ENCODE peak calls at places on chromosomes 16 and 17, in seven cellular contexts. O, G, M, P, H, Y and N are unnamed samples.

GRCh38 chr16:21656795-21657768 is 4.7 kb upstream of the IGSF6 start:
- DNase-seq in O (peak), G (peak), M (peak), P (peak), H (peak), Y (peak), N (peak)

GRCh38 chr16:88686062-88686438 is 257 bp downstream of the SNAI3 start:
- DNase-seq in O (no peak), G (no peak), M (no peak), P (no peak), H (no peak), Y (no peak), N (no peak)

GRCh38 chr17:64778367-64779290 is 116.5 kb upstream of the SMURF2 start:
- DNase-seq in O (no peak), G (no peak), M (no peak), P (no peak), H (no peak), Y (no peak), N (no peak)

GRCh38 chr17:37764383-37764782 is 19.5 kb upstream of the HNF1B start:
- DNase-seq in O (no peak), G (no peak), M (no peak), P (no peak), H (no peak), Y (no peak), N (no peak)

GRCh38 chr16:30570621-30571443 is 682 bp downstream of the ZNF688 start:
- DNase-seq in O (no peak), G (no peak), M (no peak), P (peak), H (peak), Y (no peak), N (no peak)

GRCh38 chr17:38917259-38917658 is 8.2 kb upstream of the LASP1NB start:
- DNase-seq in O (no peak), G (no peak), M (no peak), P (no peak), H (no peak), Y (no peak), N (no peak)

GRCh38 chr16:88810868-88811599 is 694 bp downstream of the APRT start:
- DNase-seq in O (no peak), G (peak), M (peak), P (peak), H (peak), Y (peak), N (peak)

GRCh38 chr17:36151891-36152638 is 24.4 kb downstream of the TBC1D3B start:
- DNase-seq in O (no peak), G (no peak), M (no peak), P (no peak), H (no peak), Y (no peak), N (no peak)

GRCh38 chr17:39359994-39360393 is 41.4 kb downstream of the FBXL20 start:
- DNase-seq in O (no peak), G (no peak), M (no peak), P (no peak), H (no peak), Y (no peak), N (no peak)

GRCh38 chr16:28822520-28823290 is at the start of gene ATXN2L:
- DNase-seq in O (peak), G (peak), M (peak), P (peak), H (peak), Y (peak), N (peak)

GRCh38 chr17:10429416-10430045 is 7.8 kb upstream of the MYH8 start:
- DNase-seq in O (no peak), G (no peak), M (no peak), P (no peak), H (no peak), Y (no peak), N (no peak)

GRCh38 chr17:980406-981291 is 1.1 kb upstream of the NXN start:
- DNase-seq in O (peak), G (peak), M (peak), P (peak), H (peak), Y (peak), N (peak)

GRCh38 chr17:80201446-80201845 is 18.7 kb downstream of the SGSH start:
- DNase-seq in O (no peak), G (no peak), M (no peak), P (no peak), H (no peak), Y (no peak), N (no peak)

GRCh38 chr17:76659928-76660614 is 16.5 kb upstream of the ST6GALNAC1 start:
- DNase-seq in O (no peak), G (no peak), M (no peak), P (no peak), H (peak), Y (no peak), N (peak)

GRCh38 chr17:50687200-50688066 is 20.3 kb downstream of the ANKRD40 start:
- DNase-seq in O (no peak), G (no peak), M (no peak), P (no peak), H (peak), Y (peak), N (no peak)

GRCh38 chr16:69166946-69167930 is 19.7 kb upstream of the SNTB2 start:
- DNase-seq in O (no peak), G (no peak), M (no peak), P (peak), H (no peak), Y (no peak), N (no peak)

GRCh38 chr16:87790278-87791023 is 24.7 kb upstream of the KLHDC4 start:
- DNase-seq in O (no peak), G (peak), M (no peak), P (no peak), H (peak), Y (no peak), N (no peak)

GRCh38 chr17:8159459-8160223 is 3.1 kb downstream of the VAMP2 start:
- DNase-seq in O (no peak), G (no peak), M (no peak), P (no peak), H (no peak), Y (no peak), N (no peak)

GRCh38 chr17:65749479-65749878 is 188.0 kb upstream of the AXIN2 start:
- DNase-seq in O (no peak), G (no peak), M (peak), P (no peak), H (no peak), Y (peak), N (no peak)

GRCh38 chr17:57085448-57086068 is 512 bp downstream of the AKAP1 start:
- DNase-seq in O (no peak), G (peak), M (no peak), P (peak), H (peak), Y (peak), N (peak)

GRCh38 chr17:41957058-41957868 is 9.3 kb upstream of the CNP start:
- DNase-seq in O (no peak), G (no peak), M (no peak), P (peak), H (no peak), Y (peak), N (peak)

GRCh38 chr17:70454908-70455307 is 285.6 kb downstream of the KCNJ2 start:
- DNase-seq in O (no peak), G (no peak), M (no peak), P (no peak), H (no peak), Y (no peak), N (no peak)
- H3K4me3 ChIP-seq in O (no peak), G (no peak), M (no peak), P (no peak), H (no peak), Y (no peak), N (no peak)

GRCh38 chr16:67432491-67432890 is 1.6 kb downstream of the HSD11B2 start:
- DNase-seq in O (no peak), G (no peak), M (no peak), P (no peak), H (no peak), Y (no peak), N (no peak)

GRCh38 chr16:67431805-67432476 is 1.0 kb downstream of the HSD11B2 start:
- DNase-seq in O (no peak), G (no peak), M (no peak), P (no peak), H (peak), Y (no peak), N (no peak)

GRCh38 chr16:67430504-67431076 is 331 bp upstream of the HSD11B2 start:
- DNase-seq in O (no peak), G (peak), M (no peak), P (no peak), H (peak), Y (peak), N (no peak)

GRCh38 chr16:67429799-67430503 is 970 bp upstream of the HSD11B2 start:
- DNase-seq in O (no peak), G (no peak), M (no peak), P (no peak), H (no peak), Y (no peak), N (no peak)

GRCh38 chr16:67431077-67431804 is at the start of gene HSD11B2:
- DNase-seq in O (no peak), G (peak), M (peak), P (peak), H (peak), Y (no peak), N (peak)
- TF ChIP-seq MAX in O (no peak), G (peak), M (no peak), P (no peak), H (no peak), Y (peak), N (no peak)

GRCh38 chr16:9012848-9013507 is 49.3 kb upstream of the USP7 start:
- DNase-seq in O (no peak), G (no peak), M (no peak), P (peak), H (peak), Y (no peak), N (no peak)
- TF ChIP-seq CTCF in O (no peak), G (no peak), M (no peak), P (peak), H (no peak), Y (peak), N (no peak)

GRCh38 chr16:54281535-54282201 is 4.9 kb downstream of the IRX3 start:
- DNase-seq in O (no peak), G (no peak), M (no peak), P (no peak), H (no peak), Y (no peak), N (peak)
- H3K4me3 ChIP-seq in O (no peak), G (peak), M (no peak), P (no peak), H (no peak), Y (no peak), N (no peak)

DNA sequence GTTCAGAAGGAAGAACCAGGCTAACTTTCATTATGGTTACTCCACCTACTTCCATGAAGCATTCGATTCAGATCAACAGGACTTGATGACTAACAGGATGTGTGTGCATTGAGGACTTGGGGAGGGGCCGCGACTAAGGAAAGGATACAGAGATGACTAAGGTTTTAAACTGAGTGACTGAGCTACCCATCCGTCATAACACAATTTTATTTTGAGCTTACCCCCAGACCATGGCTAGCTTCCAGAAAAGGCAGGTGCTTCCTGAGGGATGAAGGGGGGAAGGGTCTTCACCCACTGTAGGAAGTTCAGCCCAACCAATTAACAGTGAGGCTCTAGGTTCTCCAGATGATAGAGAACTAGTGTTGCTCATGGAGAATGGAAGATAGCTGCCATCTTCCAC is 2.6 kb upstream of the CDYL2 start:
- DNase-seq in O (no peak), G (no peak), M (no peak), P (peak), H (no peak), Y (peak), N (peak)
- TF ChIP-seq MAX in O (no peak), G (no peak), M (no peak), P (no peak), H (no peak), Y (no peak), N (no peak)

GRCh38 chr17:81667754-81668153 is 1.2 kb downstream of the CCDC137 start:
- DNase-seq in O (no peak), G (no peak), M (no peak), P (no peak), H (peak), Y (no peak), N (peak)
- TF ChIP-seq CTCF in O (peak), G (no peak), M (peak), P (no peak), H (peak), Y (peak), N (peak)